ENCODE peak calls at places on chromosomes 13 and 19, in ten cellular contexts. H, S, C, L, I, M, E, R, V and X are unnamed samples.

GRCh38 chr13:62337109-62337880 is 921.6 kb upstream of the PCDH20 start:
- DNase-seq in R (no peak), S (no peak), I (no peak), E (no peak), V (no peak), H (no peak), L (no peak), M (no peak), C (no peak), X (no peak)

GRCh38 chr19:41811036-41811435 is 14.6 kb downstream of the CEACAM3 start:
- DNase-seq in L (peak; percentile 72), S (no peak), I (no peak), M (no peak), C (no peak), H (no peak), V (no peak), E (no peak), R (peak; percentile 46), X (no peak)

GRCh38 chr13:46914341-46914740 is 17.5 kb upstream of the HTR2A start:
- DNase-seq in R (no peak), V (no peak), H (no peak), S (no peak), M (no peak), L (no peak), E (no peak), I (no peak), C (no peak), X (no peak)

GRCh38 chr13:62747152-62747551 is 1331.5 kb upstream of the PCDH20 start:
- DNase-seq in V (no peak), R (no peak), E (no peak), H (no peak), C (peak; percentile 13), I (no peak), L (no peak), M (no peak), S (no peak), X (no peak)

GRCh38 chr19:11195169-11195568 is 2.2 kb downstream of the KANK2 start:
- DNase-seq in M (peak; percentile 66), S (no peak), R (peak; percentile 52), H (no peak), E (no peak), L (no peak), I (no peak), V (no peak), C (peak; percentile 17), X (no peak)

GRCh38 chr13:36887758-36888521 is 32.1 kb downstream of the SMAD9 start:
- DNase-seq in E (no peak), R (no peak), C (no peak), M (no peak), V (no peak), H (no peak), S (no peak), I (no peak), L (no peak), X (no peak)

GRCh38 chr13:47846886-47847285 is 154.2 kb downstream of the SUCLA2 start:
- DNase-seq in I (no peak), R (no peak), S (no peak), V (no peak), E (no peak), H (no peak), C (no peak), L (no peak), M (no peak), X (no peak)

GRCh38 chr13:39737047-39737446 is 81.6 kb downstream of the COG6 start:
- DNase-seq in V (no peak), S (no peak), E (no peak), R (no peak), C (no peak), I (no peak), L (no peak), M (no peak), H (no peak), X (no peak)

GRCh38 chr19:4636151-4636717 is 3.1 kb upstream of the TNFAIP8L1 start:
- DNase-seq in V (peak; percentile 50), I (peak; percentile 34), M (peak; percentile 82), E (no peak), L (peak; percentile 69), R (peak; percentile 61), S (no peak), C (peak; percentile 34), H (peak; percentile 63), X (no peak)

GRCh38 chr13:67296511-67296910 is 66.4 kb upstream of the PCDH9 start:
- DNase-seq in L (no peak), S (no peak), I (peak; percentile 24), E (no peak), R (no peak), V (no peak), C (peak; percentile 23), H (no peak), M (no peak), X (no peak)

GRCh38 chr13:95128045-95128643 is 173.1 kb downstream of the ABCC4 start:
- DNase-seq in M (no peak), I (no peak), V (peak; percentile 76), C (no peak), E (no peak), R (no peak), H (peak; percentile 30), L (no peak), S (no peak), X (no peak)

GRCh38 chr19:40144151-40144550 is 47.1 kb upstream of the MAP3K10 start:
- DNase-seq in M (no peak), I (no peak), L (no peak), S (peak; percentile 10), C (no peak), H (no peak), E (no peak), R (no peak), V (no peak), X (no peak)

GRCh38 chr19:50478901-50479715 is 2.5 kb upstream of the GARIN5A start:
- DNase-seq in C (peak; percentile 44), R (no peak), E (no peak), M (peak; percentile 76), I (peak; percentile 16), H (no peak), L (no peak), S (no peak), V (no peak), X (no peak)

GRCh38 chr13:93476175-93476574 is 249.6 kb downstream of the GPC6 start:
- DNase-seq in M (no peak), E (peak; percentile 18), H (no peak), I (peak; percentile 74), R (no peak), C (peak; percentile 91), L (no peak), V (no peak), S (no peak), X (peak; percentile 80)

GRCh38 chr19:23436944-23437343 is 41.7 kb upstream of the ZNF91 start:
- DNase-seq in I (no peak), R (no peak), V (no peak), E (no peak), M (no peak), C (no peak), H (no peak), L (no peak), S (peak; percentile 53), X (no peak)
- TF ChIP-seq CTCF in I (peak; percentile 20), R (no peak), V (no peak), E (no peak), M (peak; percentile 6), C (no peak), H (no peak), L (no peak), S (no peak), X (peak; percentile 38)

GRCh38 chr19:43636121-43636683 is 3.4 kb downstream of the CADM4 start:
- DNase-seq in R (no peak), E (no peak), I (no peak), M (no peak), L (no peak), C (no peak), S (no peak), V (no peak), H (no peak), X (no peak)
- H3K4me3 ChIP-seq in R (no peak overlapping the region), E (no peak overlapping the region), I (no peak overlapping the region), M (no peak overlapping the region), L (no peak overlapping the region), C (no peak overlapping the region), S (no peak overlapping the region), V (no peak overlapping the region), H (no peak overlapping the region), X (no peak overlapping the region)

DNA sequence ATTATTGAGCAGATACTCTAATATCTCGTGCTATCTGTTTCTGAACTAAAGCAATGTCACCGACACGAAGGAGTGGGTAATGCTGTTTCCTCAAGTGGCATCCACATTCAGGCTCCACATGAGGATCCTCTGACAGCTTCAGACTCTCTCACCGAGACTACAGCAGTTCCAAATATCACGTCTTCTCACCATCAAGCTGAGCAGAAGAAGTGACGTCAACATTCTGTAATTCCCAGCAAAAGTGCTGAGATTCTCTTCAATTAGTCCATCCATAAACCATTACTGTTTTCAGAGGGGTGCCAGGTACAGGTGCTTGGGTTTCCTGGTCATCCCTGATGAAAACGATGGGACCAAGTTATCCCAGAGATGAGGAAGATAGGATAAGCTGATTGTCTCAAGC is 110.0 kb upstream of the DACH1 start:
- DNase-seq in R (no peak), V (no peak), I (no peak), M (no peak), E (no peak), C (no peak), L (no peak), H (no peak), S (no peak), X (no peak)
- TF ChIP-seq CTCF in R (no peak), V (no peak), I (no peak), M (no peak), E (no peak), C (no peak), L (no peak), H (no peak), S (no peak), X (no peak)

DNA sequence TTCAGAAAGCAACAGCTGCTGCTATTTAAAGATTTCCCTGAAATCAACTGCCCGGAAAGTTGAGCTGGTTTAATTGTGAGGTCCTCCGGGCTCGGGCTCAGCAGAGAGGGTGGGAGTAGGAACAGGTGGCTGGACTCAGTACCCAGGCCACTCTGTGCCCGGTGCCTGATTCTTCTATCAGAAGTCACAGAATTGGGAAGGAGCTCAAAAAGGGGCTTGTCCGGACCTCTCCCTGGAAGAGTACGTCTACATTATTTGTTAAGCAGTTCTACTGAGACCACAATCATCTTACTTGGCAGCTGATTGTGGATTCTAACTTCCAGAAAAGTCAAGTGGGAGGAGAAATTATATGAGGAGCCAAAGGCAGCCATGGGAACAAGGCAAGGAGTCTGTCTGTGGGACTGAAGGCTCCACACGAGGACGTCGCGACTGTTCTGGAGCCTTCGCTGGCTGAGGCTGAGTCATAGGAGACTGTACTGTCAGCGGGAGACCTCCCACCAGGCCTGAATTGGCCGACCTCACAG is 91.7 kb upstream of the ANKRD10 start:
- DNase-seq in E (no peak), I (peak; percentile 73), M (peak; percentile 81), C (peak; percentile 84), V (peak; percentile 77), L (peak; percentile 76), R (peak; percentile 88), S (no peak), H (peak; percentile 88), X (peak; percentile 64)
- H3K4me3 ChIP-seq in E (no peak overlapping the region), I (peak overlapping the region; percentile 33), M (peak overlapping the region; percentile 33), C (no peak overlapping the region), V (no peak overlapping the region), L (no peak overlapping the region), R (no peak overlapping the region), S (peak overlapping the region; percentile 9), H (no peak overlapping the region), X (peak overlapping the region; percentile 1)

GRCh38 chr13:102311433-102311796 is 90.4 kb downstream of the FGF14 start:
- DNase-seq in S (no peak), E (no peak), H (no peak), V (no peak), L (no peak), M (no peak), C (no peak), R (no peak), I (no peak), X (no peak)
- TF ChIP-seq CTCF in S (no peak), E (no peak), H (no peak), V (no peak), L (no peak), M (no peak), C (no peak), R (no peak), I (no peak), X (no peak)